ENCODE peak calls at places on chromosome 1, in nine cellular contexts. W is heart right ventricle; C is MCF 10A; Q is transverse colon; E is CD8-positive, alpha-beta T cell; G is mesothelial cell of epicardium; N is progenitor cell of endocrine pancreas; V is breast epithelium; X is lower leg skin. F is an unnamed sample.

GRCh38 chr1:31529999-31530705 is 46.2 kb upstream of the TINAGL1 start:
- DNase-seq in Q (no peak), C (no peak), E (no peak), N (no peak), W (no peak), V (no peak), X (no peak), G (no peak), F (no peak)

GRCh38 chr1:223214272-223214807 is 71.3 kb upstream of the TLR5 start:
- DNase-seq in V (no peak), C (no peak), X (no peak), E (peak), W (no peak), Q (no peak), G (no peak), N (no peak), F (no peak)

GRCh38 chr1:7335224-7335879 is 435.7 kb upstream of the VAMP3 start:
- DNase-seq in E (no peak), Q (no peak), C (peak), V (no peak), X (no peak), N (no peak), W (no peak), G (no peak), F (no peak)

GRCh38 chr1:63663301-63663700 is 70.1 kb downstream of the PGM1 start:
- DNase-seq in W (no peak), Q (no peak), C (peak), N (no peak), V (no peak), E (no peak), G (no peak), X (no peak), F (no peak)

GRCh38 chr1:22681564-22682276 is 28.7 kb downstream of the C1QB start:
- DNase-seq in V (no peak), C (no peak), E (no peak), N (no peak), W (no peak), Q (no peak), G (no peak), X (no peak), F (no peak)

GRCh38 chr1:77143529-77144121 is 75.6 kb downstream of the PIGK start:
- DNase-seq in E (no peak), N (no peak), G (no peak), X (no peak), C (peak), Q (no peak), W (no peak), V (no peak), F (no peak)

GRCh38 chr1:202998836-202999750 is 8.1 kb upstream of the TMEM183A start:
- DNase-seq in E (peak), Q (peak), V (no peak), W (no peak), G (peak), N (peak), C (peak), X (peak), F (peak)

GRCh38 chr1:1337793-1338147 is 6.7 kb downstream of the TAS1R3 start:
- DNase-seq in V (no peak), Q (peak), E (no peak), N (no peak), C (no peak), X (no peak), W (no peak), G (no peak), F (peak)

GRCh38 chr1:36696261-36696940 is 213.7 kb upstream of the CSF3R start:
- DNase-seq in Q (no peak), E (no peak), V (no peak), N (no peak), C (no peak), X (no peak), W (no peak), G (no peak), F (no peak)

GRCh38 chr1:234322979-234323378 is 50.3 kb upstream of the COA6 start:
- DNase-seq in Q (peak), W (peak), C (peak), X (no peak), N (no peak), E (no peak), G (no peak), V (no peak), F (peak)

GRCh38 chr1:59394706-59395417 is 98.0 kb downstream of the FGGY start:
- DNase-seq in C (no peak), N (no peak), W (no peak), X (no peak), E (no peak), G (no peak), V (no peak), Q (no peak), F (no peak)

GRCh38 chr1:17696417-17697301 is 58.5 kb upstream of the ACTL8 start:
- DNase-seq in X (no peak), E (no peak), Q (no peak), G (peak), N (no peak), C (peak), W (no peak), V (no peak), F (no peak)
- TF ChIP-seq CTCF in X (no peak), E (no peak), Q (no peak), G (peak), N (peak), C (peak), W (no peak), V (peak), F (no peak)

GRCh38 chr1:9322845-9323244 is 30.2 kb downstream of the SPSB1 start:
- DNase-seq in G (no peak), Q (no peak), X (no peak), E (no peak), V (no peak), N (no peak), C (no peak), W (no peak), F (no peak)
- TF ChIP-seq CTCF in G (no peak), Q (no peak), X (no peak), E (no peak), V (no peak), N (no peak), C (no peak), W (no peak), F (no peak)

DNA sequence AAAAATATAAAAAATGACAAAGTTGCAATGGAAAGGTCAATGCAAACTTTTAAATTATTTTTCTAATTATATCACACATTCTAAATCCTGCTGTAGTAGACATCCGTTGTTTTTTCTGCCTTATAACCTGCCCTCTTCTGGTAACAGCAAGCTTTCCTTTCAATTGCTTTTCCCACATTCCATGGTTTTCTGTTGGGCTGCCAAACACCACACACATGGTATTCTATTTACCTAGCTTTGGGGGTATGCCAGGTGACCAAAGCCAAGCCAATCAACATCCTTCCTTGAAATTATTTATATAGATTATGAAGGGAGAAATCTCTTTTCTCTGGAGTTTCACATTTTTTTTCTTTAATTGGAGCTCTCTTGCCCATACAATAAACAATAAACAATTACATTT is 3.4 kb upstream of the LAMC1 start:
- DNase-seq in C (peak), Q (no peak), E (no peak), G (no peak), V (no peak), X (no peak), N (no peak), W (no peak), F (no peak)
- TF ChIP-seq CTCF in C (peak), Q (no peak), E (no peak), G (no peak), V (no peak), X (no peak), N (no peak), W (no peak), F (no peak)

GRCh38 chr1:51086496-51087271 is 15.3 kb upstream of the C1orf185 start:
- DNase-seq in V (no peak), Q (no peak), G (no peak), C (no peak), W (no peak), X (no peak), E (no peak), N (no peak), F (no peak)
- TF ChIP-seq CTCF in V (no peak), Q (no peak), G (no peak), C (no peak), W (no peak), X (no peak), E (no peak), N (no peak), F (no peak)

GRCh38 chr1:177228721-177229088 is 57.9 kb downstream of the BRINP2 start:
- DNase-seq in G (no peak), W (no peak), X (no peak), E (no peak), V (no peak), Q (no peak), N (no peak), C (peak), F (no peak)
- TF ChIP-seq CTCF in G (no peak), W (no peak), X (no peak), E (no peak), V (no peak), Q (no peak), N (no peak), C (no peak), F (no peak)

GRCh38 chr1:201795066-201795465 is 33.9 kb upstream of the IPO9 start:
- DNase-seq in N (no peak), C (peak), G (no peak), Q (no peak), V (no peak), E (no peak), X (no peak), W (no peak), F (no peak)

GRCh38 chr1:201791775-201792166 is 37.2 kb upstream of the IPO9 start:
- DNase-seq in V (no peak), G (no peak), W (peak), X (peak), N (no peak), Q (no peak), E (no peak), C (peak), F (no peak)

GRCh38 chr1:201791051-201791774 is 37.7 kb upstream of the IPO9 start:
- DNase-seq in G (no peak), X (peak), C (no peak), Q (no peak), V (no peak), N (no peak), E (no peak), W (no peak), F (no peak)

GRCh38 chr1:201792534-201793305 is 36.2 kb upstream of the IPO9 start:
- DNase-seq in W (peak), C (peak), X (peak), N (peak), G (peak), E (peak), V (peak), Q (peak), F (peak)

GRCh38 chr1:201793306-201793925 is 35.5 kb upstream of the IPO9 start:
- DNase-seq in C (no peak), G (no peak), E (no peak), V (no peak), N (no peak), W (no peak), Q (no peak), X (no peak), F (no peak)
- TF ChIP-seq CTCF in C (no peak), G (peak), E (no peak), V (no peak), N (no peak), W (no peak), Q (peak), X (no peak), F (no peak)

GRCh38 chr1:93681549-93682412 is at the start of gene BCAR3:
- DNase-seq in E (no peak), G (peak), N (peak), V (peak), Q (peak), W (peak), C (peak), X (no peak), F (peak)
- TF ChIP-seq CTCF in E (no peak), G (no peak), N (peak), V (no peak), Q (no peak), W (peak), C (no peak), X (no peak), F (peak)

GRCh38 chr1:119451158-119451557 is 36.2 kb downstream of the HSD3B2 start:
- DNase-seq in W (no peak), V (no peak), X (no peak), N (no peak), G (no peak), C (no peak), Q (no peak), E (no peak), F (no peak)

GRCh38 chr1:119442756-119443155 is 27.8 kb downstream of the HSD3B2 start:
- DNase-seq in X (no peak), N (no peak), Q (no peak), W (no peak), G (no peak), E (no peak), V (no peak), C (no peak), F (no peak)

GRCh38 chr1:119449964-119450363 is 35.0 kb downstream of the HSD3B2 start:
- DNase-seq in C (peak), X (no peak), G (no peak), E (no peak), W (no peak), N (no peak), V (no peak), Q (no peak), F (no peak)

GRCh38 chr1:119448112-119448511 is 33.2 kb downstream of the HSD3B2 start:
- DNase-seq in G (no peak), N (no peak), V (no peak), C (peak), X (no peak), W (no peak), Q (no peak), E (no peak), F (no peak)

GRCh38 chr1:119447344-119447743 is 32.4 kb downstream of the HSD3B2 start:
- DNase-seq in Q (no peak), N (no peak), X (no peak), C (no peak), E (no peak), W (no peak), V (no peak), G (no peak), F (no peak)
- TF ChIP-seq CTCF in Q (no peak), N (no peak), X (no peak), C (no peak), E (no peak), W (no peak), V (no peak), G (no peak), F (no peak)

F was measured in GM13977.